ENCODE peak calls at places on chromosomes 3 and 15, in nine cellular contexts. I is lung, F is left ventricle myocardium inferior, U is tibial artery, R is BE2C, N is pancreas, V is heart left ventricle, M is astrocyte, S is cardiac muscle cell. J is an unnamed sample. For H3K36me3 and H3K4me1, the result is how much of the 10 kb centered on the place peaks cover.

GRCh38 chr15:100890850-100891249 is 11.2 kb downstream of the ALDH1A3 start:
- DNase-seq in I (no peak), F (no peak), U (no peak), R (no peak), N (no peak), V (no peak), M (no peak), S (no peak), J (no peak)

GRCh38 chr3:38627956-38628355 is 21.5 kb downstream of the SCN5A start:
- DNase-seq in I (no peak), F (no peak), U (no peak), R (peak), N (no peak), V (no peak), M (no peak), S (peak), J (no peak)

GRCh38 chr15:57797608-57798267 is 91.2 kb downstream of the POLR2M start:
- DNase-seq in I (no peak), F (no peak), U (no peak), R (no peak), N (no peak), V (no peak), M (no peak), S (no peak), J (no peak)

GRCh38 chr15:84761534-84762190 is 13.3 kb downstream of the ZNF592 start:
- DNase-seq in I (no peak), F (no peak), U (no peak), R (peak), N (no peak), V (no peak), M (peak), S (no peak), J (no peak)

GRCh38 chr3:100634493-100635272 is 25.3 kb downstream of the ADGRG7 start:
- DNase-seq in I (no peak), F (no peak), U (no peak), R (peak), N (peak), V (no peak), M (no peak), S (peak), J (no peak)

GRCh38 chr15:88141490-88141889 is 115.0 kb downstream of the NTRK3 start:
- DNase-seq in I (no peak), F (no peak), U (no peak), R (no peak), N (no peak), V (no peak), M (no peak), S (no peak), J (no peak)

GRCh38 chr3:197372076-197372661 is 73.8 kb upstream of the DLG1 start:
- DNase-seq in I (peak), F (no peak), U (no peak), R (no peak), N (no peak), V (no peak), M (peak), S (no peak), J (no peak)

GRCh38 chr3:166663194-166663593 is 716.9 kb downstream of the ZBBX start:
- DNase-seq in I (no peak), F (no peak), U (no peak), R (no peak), N (no peak), V (no peak), M (no peak), S (no peak), J (no peak)

GRCh38 chr3:14570089-14570488 is 29.9 kb upstream of the GRIP2 start:
- DNase-seq in I (no peak), F (no peak), U (no peak), R (peak), N (no peak), V (no peak), M (no peak), S (no peak), J (no peak)

GRCh38 chr15:75532413-75533250 is 46.5 kb downstream of the PTPN9 start:
- DNase-seq in I (peak), F (peak), U (peak), R (peak), N (peak), V (peak), M (peak), S (peak), J (peak)

GRCh38 chr3:64554086-64554920 is 133.5 kb downstream of the ADAMTS9 start:
- DNase-seq in I (no peak), F (no peak), U (no peak), R (no peak), N (no peak), V (no peak), M (no peak), S (no peak), J (no peak)

GRCh38 chr3:64399205-64399800 is 174.0 kb upstream of the PRICKLE2 start:
- DNase-seq in I (no peak), F (no peak), U (no peak), R (peak), N (peak), V (peak), M (peak), S (peak), J (peak)

GRCh38 chr3:194986208-194987043 is 284.5 kb downstream of the XXYLT1 start:
- DNase-seq in I (no peak), F (no peak), U (no peak), R (no peak), N (no peak), V (no peak), M (no peak), S (no peak), J (no peak)

GRCh38 chr15:32844118-32844711 is 126.4 kb downstream of the GREM1 start:
- DNase-seq in I (no peak), F (no peak), U (no peak), R (no peak), N (no peak), V (no peak), M (no peak), S (peak), J (no peak)

GRCh38 chr15:95973566-95974256 is 356.8 kb upstream of the NR2F2 start:
- DNase-seq in I (no peak), F (no peak), U (no peak), R (no peak), N (no peak), V (no peak), M (no peak), S (no peak), J (no peak)

GRCh38 chr3:169914321-169914720 is 2.9 kb downstream of the SAMD7 start:
- DNase-seq in I (no peak), F (no peak), U (no peak), R (peak), N (no peak), V (no peak), M (peak), S (no peak), J (no peak)

GRCh38 chr3:185330644-185331043 is 32.3 kb upstream of the MAP3K13 start:
- DNase-seq in I (no peak), F (no peak), U (no peak), R (no peak), N (no peak), V (no peak), M (no peak), S (no peak), J (no peak)

GRCh38 chr3:117548600-117548999 is 839.0 kb downstream of the TUSC7 start:
- DNase-seq in I (no peak), F (no peak), U (no peak), R (no peak), N (no peak), V (no peak), M (no peak), S (no peak), J (no peak)

GRCh38 chr3:12430086-12430485 is 54.2 kb upstream of the TSEN2 start:
- DNase-seq in I (no peak), F (no peak), U (no peak), R (no peak), N (no peak), V (no peak), M (no peak), S (no peak), J (no peak)

GRCh38 chr3:128996200-128996599 is 2.3 kb upstream of the CFAP92 start:
- DNase-seq in I (no peak), F (no peak), U (no peak), R (no peak), N (no peak), V (no peak), M (no peak), S (no peak), J (no peak)

GRCh38 chr15:99157456-99157855 is 52.6 kb downstream of the SYNM start:
- DNase-seq in I (no peak), F (no peak), U (no peak), R (no peak), N (no peak), V (no peak), M (no peak), S (no peak), J (no peak)

GRCh38 chr15:53962646-53963561 is 15.3 kb upstream of the UNC13C start:
- DNase-seq in I (peak), F (no peak), U (peak), R (peak), N (peak), V (no peak), M (no peak), S (peak), J (peak)

GRCh38 chr3:147422934-147423599 is 13.9 kb downstream of the ZIC1 start:
- DNase-seq in I (no peak), F (no peak), U (no peak), R (no peak), N (no peak), V (no peak), M (no peak), S (peak), J (no peak)

GRCh38 chr3:108088697-108089096 is 2.1 kb downstream of the CD47 start:
- DNase-seq in I (no peak), F (no peak), U (no peak), R (no peak), N (no peak), V (no peak), M (peak), S (no peak), J (no peak)

GRCh38 chr3:58874248-58874741 is 175.5 kb downstream of the CFAP20DC start:
- DNase-seq in I (no peak), F (no peak), U (no peak), R (no peak), N (no peak), V (no peak), M (peak), S (no peak), J (no peak)

GRCh38 chr3:32822609-32823498 is 5.1 kb downstream of the TRIM71 start:
- DNase-seq in I (no peak), F (no peak), U (no peak), R (no peak), N (no peak), V (no peak), M (no peak), S (no peak), J (no peak)

GRCh38 chr3:58416191-58416590 is 17.4 kb downstream of the PDHB start:
- DNase-seq in I (no peak), F (no peak), U (no peak), R (no peak), N (no peak), V (no peak), M (no peak), S (no peak), J (no peak)

GRCh38 chr3:43893721-43894120 is 203.0 kb downstream of the ABHD5 start:
- DNase-seq in I (no peak), F (no peak), U (no peak), R (no peak), N (no peak), V (no peak), M (peak), S (no peak), J (no peak)

GRCh38 chr3:58210761-58211477 is at the start of gene DNASE1L3:
- DNase-seq in I (no peak), F (no peak), U (peak), R (no peak), N (no peak), V (no peak), M (no peak), S (no peak), J (peak)

GRCh38 chr3:23961913-23962312 is 16.8 kb downstream of the NR1D2 start:
- DNase-seq in I (no peak), F (no peak), U (no peak), R (no peak), N (no peak), V (no peak), M (no peak), S (no peak), J (no peak)

GRCh38 chr15:62326460-62327011 is 161.5 kb upstream of the C2CD4B start:
- DNase-seq in I (peak), F (no peak), U (no peak), R (no peak), N (no peak), V (no peak), M (no peak), S (no peak), J (no peak)

GRCh38 chr15:80913541-80913940 is 76.1 kb downstream of the MESD start:
- DNase-seq in I (no peak), F (no peak), U (no peak), R (no peak), N (no peak), V (no peak), M (no peak), S (no peak), J (no peak)

GRCh38 chr3:37307321-37307720 is 132.9 kb upstream of the LRRFIP2 start:
- DNase-seq in I (no peak), F (no peak), U (no peak), R (no peak), N (no peak), V (no peak), M (no peak), S (no peak), J (no peak)

GRCh38 chr3:37309945-37310665 is 135.7 kb upstream of the LRRFIP2 start:
- DNase-seq in I (no peak), F (no peak), U (no peak), R (no peak), N (no peak), V (no peak), M (no peak), S (no peak), J (no peak)

GRCh38 chr3:37310666-37311050 is 136.3 kb upstream of the LRRFIP2 start:
- DNase-seq in I (no peak), F (no peak), U (peak), R (no peak), N (no peak), V (no peak), M (peak), S (no peak), J (no peak)

DNA sequence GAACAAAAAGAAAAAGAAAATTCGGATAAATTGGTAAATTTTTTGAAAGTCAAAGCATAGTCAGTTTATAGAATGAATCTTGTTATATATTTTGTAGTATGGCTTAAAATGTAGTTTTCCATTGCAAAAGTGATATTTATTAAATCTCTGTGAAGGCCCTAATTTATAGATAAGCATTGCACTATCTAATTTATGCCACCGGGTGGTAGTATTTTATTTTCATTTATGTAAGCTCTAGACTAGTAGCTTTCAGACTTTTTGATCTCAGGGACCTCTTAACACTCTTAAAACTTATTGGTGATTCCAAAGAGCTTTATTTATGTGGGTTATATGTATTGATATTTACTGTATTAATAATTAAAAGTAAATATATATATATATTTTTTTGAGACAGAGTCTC is 133.9 kb upstream of the LRRFIP2 start:
- DNase-seq in I (no peak), F (no peak), U (no peak), R (no peak), N (no peak), V (no peak), M (no peak), S (peak), J (no peak)
- TF ChIP-seq CTCF in I (no peak), F (peak), U (peak), R (no peak), N (peak), V (peak), M (peak), S (peak), J (no peak)

GRCh38 chr3:160401301-160402095 is 2.0 kb downstream of the SMC4 start:
- DNase-seq in I (no peak), F (no peak), U (no peak), R (peak), N (no peak), V (peak), M (peak), S (peak), J (peak)

GRCh38 chr3:160403028-160403545 is 3.6 kb downstream of the SMC4 start:
- DNase-seq in I (no peak), F (no peak), U (no peak), R (no peak), N (no peak), V (no peak), M (no peak), S (no peak), J (no peak)

GRCh38 chr3:160400631-160401150 is 1.2 kb downstream of the SMC4 start:
- DNase-seq in I (peak), F (peak), U (no peak), R (peak), N (peak), V (peak), M (no peak), S (peak), J (peak)

GRCh38 chr3:160402249-160403027 is 3.0 kb downstream of the SMC4 start:
- DNase-seq in I (no peak), F (no peak), U (no peak), R (no peak), N (no peak), V (no peak), M (no peak), S (no peak), J (no peak)

DNA sequence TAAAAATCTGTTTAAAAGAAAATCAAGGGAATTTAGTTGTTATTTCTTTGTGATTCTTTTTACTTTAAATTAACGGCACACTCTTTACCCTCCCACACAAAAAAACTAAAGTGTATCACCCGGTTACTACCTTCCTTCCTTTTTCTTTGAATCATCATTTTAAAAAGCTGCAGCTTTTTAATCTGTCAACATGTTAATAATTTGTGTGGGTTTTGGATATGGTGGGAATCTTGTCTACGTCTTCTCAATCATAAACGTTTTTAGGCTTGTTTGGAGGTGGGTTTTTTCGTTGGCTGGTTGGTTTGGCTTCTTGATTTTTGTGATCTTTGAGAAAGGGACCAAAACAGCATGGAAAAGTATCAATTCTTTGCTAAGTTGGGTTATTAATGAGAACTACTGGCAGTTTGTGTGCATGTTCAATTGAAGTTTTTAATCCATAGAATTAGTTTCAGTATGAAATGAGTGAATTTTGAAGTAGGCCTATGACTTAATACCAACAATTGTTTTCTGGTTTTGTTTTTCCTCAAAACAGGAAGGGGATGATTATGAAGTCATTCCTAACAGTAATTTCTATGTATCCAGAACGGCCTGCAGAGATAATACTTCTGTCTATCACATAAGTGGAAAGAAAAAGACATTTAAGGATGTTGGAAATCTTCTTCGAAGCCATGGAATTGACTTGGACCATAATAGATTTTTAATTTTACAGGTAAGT is 4.5 kb downstream of the SMC4 start:
- DNase-seq in I (no peak), F (no peak), U (no peak), R (no peak), N (no peak), V (no peak), M (no peak), S (no peak), J (no peak)
- H3K36me3 ChIP-seq in I (under half), F (under half), U (under half), R (half or more), N (under half), V (under half), M (under half), S (under half), J (under half)

GRCh38 chr15:64096486-64097431 is 977 bp downstream of the SNX1 start:
- DNase-seq in I (no peak), F (no peak), U (no peak), R (peak), N (peak), V (no peak), M (peak), S (peak), J (no peak)

GRCh38 chr15:64102497-64102896 is 6.7 kb downstream of the SNX1 start:
- DNase-seq in I (no peak), F (no peak), U (no peak), R (no peak), N (no peak), V (no peak), M (no peak), S (no peak), J (no peak)

GRCh38 chr15:64095795-64096485 is at the start of gene SNX1:
- DNase-seq in I (peak), F (peak), U (peak), R (peak), N (peak), V (peak), M (peak), S (peak), J (peak)

GRCh38 chr15:64101018-64101417 is 5.2 kb downstream of the SNX1 start:
- DNase-seq in I (no peak), F (no peak), U (no peak), R (no peak), N (no peak), V (no peak), M (no peak), S (no peak), J (no peak)

GRCh38 chr15:64099379-64099778 is 3.6 kb downstream of the SNX1 start:
- DNase-seq in I (no peak), F (no peak), U (no peak), R (no peak), N (no peak), V (no peak), M (no peak), S (no peak), J (no peak)
- H3K4me1 ChIP-seq in I (under half), F (half or more), U (half or more), R (under half), N (under half), V (under half), M (under half), S (under half), J (under half)

GRCh38 chr3:71998995-71999673 is 214.2 kb upstream of the PROK2 start:
- DNase-seq in I (no peak), F (no peak), U (no peak), R (no peak), N (no peak), V (no peak), M (peak), S (no peak), J (no peak)
- TF ChIP-seq CTCF in I (no peak), F (no peak), U (no peak), R (no peak), N (no peak), V (no peak), M (no peak), S (no peak), J (no peak)

DNA sequence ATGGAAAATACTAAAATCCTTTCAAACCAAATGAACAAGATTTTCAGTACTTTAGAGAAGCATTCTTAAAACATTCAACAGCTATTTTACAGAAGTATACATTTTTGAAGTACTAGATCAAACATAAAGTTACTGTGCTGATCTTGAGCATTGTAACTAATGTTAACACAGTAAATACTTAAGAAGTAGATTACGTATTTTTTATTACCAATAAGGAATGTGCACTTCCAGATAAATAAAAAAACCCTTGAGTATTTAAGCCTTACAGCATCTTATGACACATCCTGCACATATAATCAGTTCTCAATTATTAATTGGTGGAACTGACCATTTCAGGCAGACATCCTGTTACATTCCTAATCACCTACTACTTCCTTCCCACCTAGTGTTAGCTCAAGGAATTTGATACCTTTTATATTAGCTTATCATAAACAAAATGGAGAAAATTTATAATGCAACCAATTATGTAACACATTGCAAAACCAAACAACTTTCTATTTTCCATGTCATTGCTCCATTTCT is 32.8 kb downstream of the COPS2 start:
- DNase-seq in I (no peak), F (no peak), U (no peak), R (no peak), N (no peak), V (no peak), M (no peak), S (no peak), J (no peak)
- H3K36me3 ChIP-seq in I (under half), F (under half), U (under half), R (under half), N (under half), V (under half), M (under half), S (under half), J (under half)

GRCh38 chr15:31332020-31332680 is 5.5 kb downstream of the KLF13 start:
- DNase-seq in I (no peak), F (no peak), U (no peak), R (peak), N (no peak), V (no peak), M (no peak), S (no peak), J (no peak)
- H3K4me1 ChIP-seq in I (half or more), F (half or more), U (half or more), R (under half), N (under half), V (half or more), M (under half), S (under half), J (half or more)